ENCODE peak calls at places on chromosome 10, in nine cellular contexts. J, F, Z, P, B, E, N, U and H are unnamed samples.

GRCh38 chr10:69696073-69696731 is 66.2 kb downstream of the FAM241B start:
- DNase-seq in P (peak), B (peak), U (peak), F (peak), E (peak), Z (no peak), J (no peak), N (no peak), H (no peak)

GRCh38 chr10:118658762-118659161 is 63.3 kb upstream of the PRLHR start:
- DNase-seq in J (no peak), P (no peak), E (no peak), B (no peak), Z (no peak), F (no peak), U (no peak), N (no peak), H (no peak)

GRCh38 chr10:110395350-110396283 is 90.9 kb upstream of the SMNDC1 start:
- DNase-seq in U (peak), Z (no peak), P (peak), F (peak), E (no peak), N (no peak), B (no peak), J (no peak), H (no peak)

GRCh38 chr10:110260746-110261477 is 43.8 kb downstream of the SMNDC1 start:
- DNase-seq in U (peak), P (no peak), Z (no peak), B (no peak), N (no peak), J (no peak), E (no peak), F (peak), H (no peak)

GRCh38 chr10:114400091-114400490 is 4.2 kb downstream of the AFAP1L2 start:
- DNase-seq in U (no peak), N (no peak), F (no peak), E (no peak), Z (no peak), B (no peak), J (no peak), P (no peak), H (no peak)

GRCh38 chr10:91587710-91588638 is 44.9 kb downstream of the PPP1R3C start:
- DNase-seq in P (no peak), B (no peak), N (no peak), E (no peak), Z (no peak), U (peak), J (no peak), F (peak), H (no peak)

GRCh38 chr10:3516626-3517255 is 268.3 kb downstream of the KLF6 start:
- DNase-seq in P (no peak), F (peak), U (no peak), B (no peak), Z (no peak), E (no peak), J (no peak), N (no peak), H (no peak)

GRCh38 chr10:100382553-100382952 is 35.5 kb downstream of the SCD start:
- DNase-seq in N (no peak), U (no peak), Z (no peak), B (no peak), E (no peak), F (no peak), J (no peak), P (no peak), H (no peak)

GRCh38 chr10:130748409-130749057 is 563.0 kb downstream of the TCERG1L start:
- DNase-seq in B (no peak), F (no peak), J (no peak), E (no peak), U (no peak), Z (no peak), N (no peak), P (no peak), H (no peak)

GRCh38 chr10:113802997-113803396 is 50.9 kb downstream of the DCLRE1A start:
- DNase-seq in J (no peak), B (no peak), P (no peak), N (no peak), E (no peak), U (no peak), Z (no peak), F (no peak), H (no peak)

GRCh38 chr10:97336942-97337719 is 2.6 kb upstream of the FRAT2 start:
- DNase-seq in P (no peak), E (peak), J (no peak), B (peak), F (no peak), N (no peak), U (peak), Z (no peak), H (no peak)

GRCh38 chr10:123445336-123445735 is 220.8 kb upstream of the GPR26 start:
- DNase-seq in N (no peak), F (no peak), Z (no peak), E (no peak), J (no peak), U (no peak), P (no peak), B (no peak), H (no peak)

GRCh38 chr10:121374121-121374520 is 224.1 kb downstream of the FGFR2 start:
- DNase-seq in F (no peak), Z (no peak), P (no peak), J (no peak), N (no peak), E (no peak), U (no peak), B (no peak), H (no peak)

GRCh38 chr10:48215148-48215982 is 59.1 kb downstream of the FRMPD2 start:
- DNase-seq in J (no peak), B (peak), Z (no peak), U (peak), F (peak), N (no peak), P (no peak), E (peak), H (no peak)

GRCh38 chr10:48759113-48759901 is 74.6 kb downstream of the WDFY4 start:
- DNase-seq in F (no peak), N (no peak), E (no peak), P (no peak), U (no peak), B (no peak), Z (no peak), J (no peak), H (peak)

GRCh38 chr10:19250542-19250941 is 201.9 kb downstream of the MALRD1 start:
- DNase-seq in E (no peak), U (peak), Z (no peak), F (no peak), N (no peak), B (no peak), J (no peak), P (peak), H (no peak)

GRCh38 chr10:92573091-92573797 is 649 bp downstream of the IDE start:
- DNase-seq in N (no peak), B (peak), E (no peak), J (peak), F (peak), Z (peak), U (peak), P (no peak), H (no peak)